ENCODE peak calls at places on chromosomes 13 and 19, in five cellular contexts. K is pancreas, V is HL-60, R is coronary artery, X is MM.1S. Y is an unnamed sample.

GRCh38 chr13:27549406-27549981 is 70.8 kb downstream of the LNX2 start:
- DNase-seq in K (peak; percentile 44), X (no peak), R (no peak), V (no peak), Y (no peak)

GRCh38 chr13:87671031-87671823 is at the start of gene SLITRK5:
- DNase-seq in X (peak; percentile 75), K (peak; percentile 69), V (peak; percentile 29), R (peak; percentile 76), Y (peak; percentile 24)

GRCh38 chr13:46982856-46983582 is 86.2 kb upstream of the HTR2A start:
- DNase-seq in X (peak; percentile 78), R (no peak), K (no peak), V (no peak), Y (no peak)

GRCh38 chr19:19280561-19280960 is 7.5 kb upstream of the TM6SF2 start:
- DNase-seq in X (no peak), V (no peak), K (no peak), R (no peak), Y (no peak)

GRCh38 chr19:10690351-10690781 is 10.9 kb upstream of the QTRT1 start:
- DNase-seq in K (no peak), X (no peak), V (no peak), R (no peak), Y (no peak)

GRCh38 chr13:48155850-48156249 is 60.9 kb upstream of the MED4 start:
- DNase-seq in X (no peak), R (no peak), K (no peak), V (peak; percentile 76), Y (peak; percentile 73)

GRCh38 chr19:13169769-13170168 is 19.6 kb downstream of the IER2 start:
- DNase-seq in K (no peak), V (no peak), R (no peak), X (no peak), Y (no peak)

GRCh38 chr13:30142502-30143211 is 164.7 kb downstream of the KATNAL1 start:
- DNase-seq in V (no peak), R (no peak), K (no peak), X (no peak), Y (no peak)

GRCh38 chr13:113491418-113491883 is 940 bp upstream of the DCUN1D2 start:
- DNase-seq in X (no peak), V (no peak), K (peak; percentile 49), R (no peak), Y (no peak)

GRCh38 chr19:48636859-48637448 is at the start of gene DBP:
- DNase-seq in V (no peak), K (peak; percentile 76), R (peak; percentile 88), X (no peak), Y (no peak)

GRCh38 chr19:13164370-13165090 is 14.3 kb downstream of the IER2 start:
- DNase-seq in R (peak; percentile 84), X (no peak), K (peak; percentile 68), V (no peak), Y (peak; percentile 67)

GRCh38 chr19:11736696-11737095 is 2.0 kb downstream of the ZNF823 start:
- DNase-seq in X (no peak), V (no peak), K (peak; percentile 18), R (peak; percentile 74), Y (no peak)

GRCh38 chr19:33177417-33177976 is 16.6 kb upstream of the LRP3 start:
- DNase-seq in X (no peak), V (no peak), R (no peak), K (no peak), Y (no peak)

GRCh38 chr13:75271851-75272250 is 210.1 kb downstream of the TBC1D4 start:
- DNase-seq in K (no peak), R (no peak), X (no peak), V (no peak), Y (no peak)

GRCh38 chr19:12133069-12133468 is 7.1 kb downstream of the ZNF20 start:
- DNase-seq in R (no peak), V (no peak), X (no peak), K (no peak), Y (no peak)

GRCh38 chr13:91153372-91153771 is 194.1 kb upstream of the MIR17HG start:
- DNase-seq in V (no peak), X (no peak), K (no peak), R (no peak), Y (no peak)

GRCh38 chr19:19064098-19064722 is 416 bp downstream of the SLC25A42 start:
- DNase-seq in K (no peak), V (peak; percentile 28), R (no peak), X (peak; percentile 23), Y (no peak)

GRCh38 chr19:10433131-10433536 is 12.8 kb downstream of the PDE4A start:
- DNase-seq in K (no peak), X (no peak), R (no peak), V (no peak), Y (no peak)

GRCh38 chr13:48896312-48896711 is 79.4 kb upstream of the FNDC3A start:
- DNase-seq in K (no peak), X (no peak), V (no peak), R (no peak), Y (no peak)

GRCh38 chr19:11479470-11480080 is 1.3 kb downstream of the ELAVL3 start:
- DNase-seq in R (no peak), X (no peak), V (no peak), K (peak; percentile 63), Y (no peak)

GRCh38 chr13:42526276-42526675 is 47.7 kb upstream of the TNFSF11 start:
- DNase-seq in K (no peak), R (no peak), V (no peak), X (no peak), Y (no peak)

GRCh38 chr13:30569901-30570576 is 47.7 kb upstream of the USPL1 start:
- DNase-seq in X (no peak), V (no peak), K (no peak), R (no peak), Y (no peak)

GRCh38 chr13:95698047-95698749 is 21.3 kb downstream of the DNAJC3 start:
- DNase-seq in K (no peak), X (no peak), R (no peak), V (no peak), Y (no peak)

GRCh38 chr19:867301-867793 is 7.9 kb downstream of the CFD start:
- DNase-seq in V (no peak), R (no peak), K (no peak), X (no peak), Y (no peak)

GRCh38 chr13:95355491-95355890 is 54.2 kb upstream of the ABCC4 start:
- DNase-seq in K (no peak), R (no peak), X (no peak), V (no peak), Y (no peak)

GRCh38 chr13:79432992-79433391 is 26.9 kb upstream of the RBM26 start:
- DNase-seq in R (no peak), V (no peak), X (no peak), K (no peak), Y (no peak)
- H3K4me3 ChIP-seq in R (no peak overlapping the region), V (no peak overlapping the region), X (no peak overlapping the region), K (no peak overlapping the region), Y (no peak overlapping the region)

GRCh38 chr13:21232599-21232998 is 56.1 kb downstream of the MRPL57 start:
- DNase-seq in X (no peak), R (no peak), V (no peak), K (no peak), Y (no peak)
- H3K27ac ChIP-seq in X (no peak overlapping the region), R (no peak overlapping the region), V (no peak overlapping the region), K (no peak overlapping the region), Y (no peak overlapping the region)

DNA sequence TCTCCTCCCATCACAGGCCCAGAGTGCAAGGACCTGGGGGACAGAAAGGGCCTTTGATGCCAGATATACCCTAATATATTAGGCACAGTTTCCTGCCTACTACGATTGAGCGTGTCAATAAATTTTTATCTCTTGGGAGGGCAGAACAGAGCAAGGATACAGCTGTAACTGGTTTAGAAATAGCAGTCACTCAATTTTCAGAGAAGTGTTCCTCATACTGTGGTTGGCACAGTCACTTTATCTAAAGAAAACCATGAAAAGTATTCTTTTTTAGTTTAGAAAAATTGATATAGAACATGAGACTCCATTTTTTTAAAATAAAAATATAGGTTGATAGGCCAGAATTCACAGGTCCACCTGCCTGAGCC is 460 bp upstream of the ZNF155 start:
- DNase-seq in K (no peak), X (no peak), V (no peak), R (no peak), Y (no peak)
- H3K4me3 ChIP-seq in K (peak overlapping the region; percentile 38), X (peak overlapping the region; percentile 73), V (peak overlapping the region; percentile 85), R (peak overlapping the region; percentile 81), Y (peak overlapping the region; percentile 96)

GRCh38 chr19:16585808-16586476 is 13.7 kb upstream of the SLC35E1 start:
- DNase-seq in V (no peak), X (peak; percentile 89), R (no peak), K (no peak), Y (no peak)

GRCh38 chr19:16588089-16588823 is 16.0 kb upstream of the SLC35E1 start:
- DNase-seq in V (peak; percentile 78), K (peak; percentile 62), X (peak; percentile 98), R (no peak), Y (peak; percentile 53)

GRCh38 chr19:16586477-16586871 is 14.3 kb upstream of the SLC35E1 start:
- DNase-seq in V (no peak), K (no peak), R (no peak), X (peak; percentile 35), Y (no peak)

GRCh38 chr19:16588824-16589577 is 16.8 kb upstream of the SLC35E1 start:
- DNase-seq in X (no peak), K (no peak), V (no peak), R (no peak), Y (no peak)

DNA sequence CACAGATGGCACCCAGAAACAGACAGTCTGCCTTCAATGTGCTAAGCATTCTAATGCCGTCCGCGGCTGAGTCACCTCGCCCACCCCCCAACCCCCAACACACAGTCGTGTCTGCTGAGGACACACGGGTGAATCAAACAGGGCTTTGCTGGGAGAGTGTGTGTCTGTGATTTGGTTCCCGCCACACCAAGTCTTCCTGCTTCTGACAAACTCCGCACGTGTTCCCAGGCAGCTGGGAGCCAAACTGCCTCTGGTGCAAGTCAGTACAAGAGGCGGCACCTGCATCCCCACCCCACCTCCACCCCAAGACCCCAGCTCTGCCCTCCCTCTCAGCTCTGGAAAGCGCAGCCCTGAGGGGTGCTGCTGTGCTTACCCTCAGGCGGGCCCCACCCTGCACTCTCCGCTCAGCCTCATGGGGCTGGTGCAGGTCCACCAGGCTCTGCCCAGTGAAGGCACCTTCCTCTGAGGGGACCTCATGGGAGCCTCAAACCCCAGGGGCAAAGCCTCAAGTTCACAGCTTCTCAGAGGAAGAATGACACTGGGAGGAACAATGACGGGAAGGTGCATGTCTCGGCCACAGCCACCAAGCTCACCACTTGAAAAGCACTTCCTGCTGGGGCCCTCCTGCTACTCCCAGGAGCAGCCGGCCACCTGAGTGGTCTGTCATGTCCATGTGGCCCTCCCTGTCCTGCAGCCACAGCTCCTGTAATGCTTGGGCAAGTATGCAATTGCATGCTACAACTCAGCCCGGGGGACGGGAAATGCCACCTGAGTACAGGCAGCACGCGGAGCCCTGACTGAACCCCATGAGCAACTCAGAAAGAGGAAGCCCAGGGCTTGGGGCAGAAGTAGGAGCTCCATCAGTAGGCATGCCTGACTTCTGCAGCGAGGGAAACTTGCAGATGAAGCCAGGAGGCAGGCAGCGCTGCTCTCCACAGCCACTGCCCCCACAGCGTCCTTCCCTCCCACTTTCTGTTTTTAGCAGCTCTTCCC is 15.1 kb upstream of the SLC35E1 start:
- DNase-seq in K (no peak), X (peak; percentile 62), V (peak; percentile 80), R (no peak), Y (peak; percentile 64)
- H3K27ac ChIP-seq in K (peak overlapping the region; percentile 74), X (peak overlapping the region; percentile 99), V (peak overlapping the region; percentile 66), R (peak overlapping the region; percentile 6), Y (peak overlapping the region; percentile 62)

Y was measured in naive thymus-derived CD4-positive, alpha-beta T cell.